ENCODE peak calls at places on chromosome 16, in four cellular contexts. F, B, E and O are unnamed samples.

GRCh38 chr16:11198817-11199216 is 57.2 kb downstream of the SOCS1 start:
- DNase-seq in F (no peak), B (no peak), E (no peak), O (no peak)

GRCh38 chr16:66510711-66511614 is 39.0 kb downstream of the TK2 start:
- DNase-seq in F (no peak), B (no peak), E (no peak), O (no peak)

GRCh38 chr16:10552998-10553491 is 27.4 kb downstream of the EMP2 start:
- DNase-seq in F (no peak), B (peak; percentile 53), E (no peak), O (peak; percentile 69)

GRCh38 chr16:12455287-12455798 is 348.3 kb downstream of the CPPED1 start:
- DNase-seq in F (peak; percentile 66), B (peak; percentile 29), E (peak; percentile 37), O (peak; percentile 24)

GRCh38 chr16:78639775-78640174 is 540.3 kb downstream of the WWOX start:
- DNase-seq in F (no peak), B (peak; percentile 2), E (no peak), O (no peak)

GRCh38 chr16:4260360-4260759 is 12.5 kb downstream of the TFAP4 start:
- DNase-seq in F (no peak), B (no peak), E (no peak), O (no peak)

GRCh38 chr16:48559462-48560211 is 50.3 kb downstream of the N4BP1 start:
- DNase-seq in F (no peak), B (no peak), E (no peak), O (no peak)

GRCh38 chr16:66359012-66359411 is 7.5 kb upstream of the CDH5 start:
- DNase-seq in F (peak; percentile 41), B (no peak), E (no peak), O (no peak)

GRCh38 chr16:19859603-19860002 is 25.0 kb downstream of the GPRC5B start:
- DNase-seq in F (no peak), B (no peak), E (no peak), O (no peak)

GRCh38 chr16:68592466-68593337 is 52.4 kb upstream of the CDH3 start:
- DNase-seq in F (peak; percentile 20), B (no peak), E (no peak), O (no peak)

GRCh38 chr16:9235837-9236236 is 144.4 kb downstream of the HAPSTR1 start:
- DNase-seq in F (no peak), B (no peak), E (no peak), O (no peak)

GRCh38 chr16:13936596-13937081 is 16.7 kb downstream of the ERCC4 start:
- DNase-seq in F (peak; percentile 78), B (no peak), E (no peak), O (no peak)

GRCh38 chr16:11333696-11334095 is 11.6 kb upstream of the RMI2 start:
- DNase-seq in F (no peak), B (no peak), E (no peak), O (no peak)

GRCh38 chr16:86740817-86741799 is 162.8 kb downstream of the FOXL1 start:
- DNase-seq in F (peak; percentile 84), B (no peak), E (no peak), O (no peak)

GRCh38 chr16:86946396-86946795 is 368.0 kb downstream of the FOXL1 start:
- DNase-seq in F (peak; percentile 26), B (no peak), E (no peak), O (no peak)

GRCh38 chr16:29745853-29746345 is at the start of gene C16orf54:
- DNase-seq in F (no peak), B (peak; percentile 88), E (no peak), O (peak; percentile 80)

GRCh38 chr16:30958164-30959083 is 870 bp downstream of the SETD1A start:
- DNase-seq in F (peak; percentile 47), B (no peak), E (peak; percentile 70), O (no peak)

GRCh38 chr16:69482410-69482951 is 58.1 kb downstream of the CYB5B start:
- DNase-seq in F (peak; percentile 13), B (no peak), E (no peak), O (no peak)